ENCODE peak calls at places on chromosome 16, in ten cellular contexts. H is MM.1S, L is PC-3, A is HCT116, N is H9, P is endothelial cell of umbilical vein, Q is GM23338, J is SK-N-SH, R is fibroblast of lung, Z is mammary epithelial cell. X is an unnamed sample.

GRCh38 chr16:88524973-88525662 is 45.1 kb upstream of the ZC3H18 start:
- DNase-seq in Q (no peak), H (no peak), Z (no peak), N (no peak), L (no peak), P (peak; percentile 26), J (no peak), R (no peak), A (no peak), X (no peak)

GRCh38 chr16:68800257-68800875 is 43.0 kb upstream of the TANGO6 start:
- DNase-seq in L (peak; percentile 85), N (peak; percentile 83), Q (peak; percentile 94), H (peak; percentile 51), P (peak; percentile 69), J (peak; percentile 71), Z (peak; percentile 80), A (peak; percentile 62), R (peak; percentile 82), X (no peak)

GRCh38 chr16:4852221-4852872 is 5.1 kb downstream of the UBN1 start:
- DNase-seq in R (peak; percentile 36), Q (no peak), A (no peak), N (no peak), H (no peak), L (peak; percentile 56), Z (peak; percentile 48), P (peak; percentile 69), J (no peak), X (peak; percentile 94)

GRCh38 chr16:15533386-15533785 is 99.0 kb downstream of the BMERB1 start:
- DNase-seq in N (peak; percentile 40), A (no peak), Q (peak; percentile 38), L (no peak), P (no peak), R (no peak), H (no peak), Z (no peak), J (no peak), X (no peak)

GRCh38 chr16:57482845-57483545 is 3.3 kb downstream of the DOK4 start:
- DNase-seq in Z (no peak), H (no peak), Q (no peak), N (no peak), P (no peak), L (no peak), J (no peak), R (no peak), A (no peak), X (peak; percentile 66)

GRCh38 chr16:88318091-88318494 is 64.7 kb upstream of the ZNF469 start:
- DNase-seq in J (no peak), N (no peak), Z (no peak), A (no peak), Q (no peak), R (no peak), L (no peak), P (no peak), H (no peak), X (peak; percentile 64)

GRCh38 chr16:19348578-19349315 is 63.2 kb downstream of the CLEC19A start:
- DNase-seq in N (peak; percentile 77), L (no peak), Q (peak; percentile 70), P (no peak), A (no peak), Z (no peak), J (peak; percentile 73), H (no peak), R (no peak), X (no peak)

GRCh38 chr16:67001726-67002125 is 13.3 kb downstream of the CES4A start:
- DNase-seq in P (no peak), Z (no peak), L (no peak), A (no peak), N (no peak), J (no peak), H (no peak), Q (no peak), R (no peak), X (no peak)

GRCh38 chr16:58451263-58451662 is 48.7 kb upstream of the NDRG4 start:
- DNase-seq in Z (no peak), H (no peak), L (no peak), R (no peak), A (no peak), N (no peak), Q (no peak), J (peak; percentile 50), P (no peak), X (no peak)

GRCh38 chr16:25700547-25700946 is 8.8 kb downstream of the HS3ST4 start:
- DNase-seq in L (no peak), R (no peak), J (no peak), Q (no peak), A (no peak), P (no peak), N (no peak), Z (no peak), H (no peak), X (no peak)

GRCh38 chr16:17416461-17417221 is 54.1 kb downstream of the XYLT1 start:
- DNase-seq in P (no peak), Q (peak; percentile 78), R (peak; percentile 16), J (peak; percentile 32), A (no peak), N (peak; percentile 56), L (no peak), Z (no peak), H (peak; percentile 82), X (peak; percentile 81)

GRCh38 chr16:17414916-17415315 is 55.8 kb downstream of the XYLT1 start:
- DNase-seq in H (no peak), L (no peak), Q (no peak), Z (no peak), R (no peak), N (no peak), J (no peak), A (no peak), P (no peak), X (no peak)

GRCh38 chr16:17413508-17413907 is 57.3 kb downstream of the XYLT1 start:
- DNase-seq in J (no peak), L (no peak), Q (no peak), Z (no peak), A (no peak), N (no peak), P (no peak), H (no peak), R (no peak), X (no peak)

GRCh38 chr16:17412221-17412620 is 58.5 kb downstream of the XYLT1 start:
- DNase-seq in Q (peak; percentile 79), A (no peak), J (no peak), L (no peak), H (no peak), N (no peak), Z (no peak), P (no peak), R (peak; percentile 24), X (no peak)

DNA sequence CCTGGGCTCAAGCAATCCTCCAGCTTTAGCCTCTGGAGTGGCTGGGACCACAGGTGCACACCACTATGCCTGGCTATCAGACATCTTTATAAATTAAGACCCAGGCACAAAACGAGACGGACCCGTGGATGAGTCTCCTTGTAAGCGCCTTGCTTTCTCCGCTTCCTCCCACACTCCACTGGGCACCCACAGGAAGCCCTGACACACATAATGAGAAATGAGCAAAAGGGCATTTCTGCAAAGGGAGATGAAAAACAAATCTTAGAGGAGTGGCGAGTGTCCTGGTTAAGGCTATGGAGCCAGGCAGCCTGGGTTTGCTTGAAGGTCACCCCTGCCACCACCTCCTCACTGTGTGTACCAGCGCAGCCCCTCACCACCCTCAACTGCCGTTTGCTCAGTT is 56.3 kb downstream of the XYLT1 start:
- DNase-seq in R (no peak), Q (no peak), A (no peak), L (no peak), N (no peak), Z (no peak), H (no peak), J (no peak), P (no peak), X (no peak)
- H4K20me1 ChIP-seq in R (no peaks in the 10 kb centered on the region), Q (no peaks in the 10 kb centered on the region), A (no peaks in the 10 kb centered on the region), L (no peaks in the 10 kb centered on the region), N (no peaks in the 10 kb centered on the region), Z (no peaks in the 10 kb centered on the region), H (no peaks in the 10 kb centered on the region), J (peaks cover 100% of the 10 kb centered on the region), P (no peaks in the 10 kb centered on the region), X (peaks cover 13% of the 10 kb centered on the region)

DNA sequence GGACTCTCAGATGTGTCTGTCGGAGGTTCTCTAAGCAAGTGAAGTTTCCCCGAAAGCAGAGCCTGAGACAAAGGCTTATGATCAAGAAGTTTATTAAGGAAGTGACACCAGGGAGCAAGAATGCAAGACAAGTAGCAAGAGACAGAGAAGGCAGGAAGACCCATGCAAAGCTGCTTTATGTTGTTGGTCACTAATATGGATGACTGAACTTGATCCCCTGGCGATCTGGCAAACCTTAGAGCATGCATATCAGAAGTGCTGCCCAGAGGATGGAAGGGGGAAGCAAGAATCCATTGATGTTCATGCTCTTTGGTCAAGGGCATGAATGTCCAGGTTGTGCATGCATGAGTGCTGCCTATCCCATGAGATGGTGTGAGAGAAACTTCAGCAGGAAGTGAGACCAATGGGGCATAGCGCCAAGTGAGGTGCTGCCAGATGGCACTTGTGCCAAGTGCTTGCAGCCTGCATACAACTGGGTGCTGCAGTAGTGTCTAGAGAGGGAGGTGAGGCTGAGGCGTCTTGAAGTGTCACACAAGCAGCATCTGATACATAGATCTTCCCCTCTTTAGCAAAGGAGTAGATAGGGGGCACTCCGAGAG is 176.5 kb downstream of the SALL1 start:
- DNase-seq in Q (no peak), A (no peak), J (no peak), Z (no peak), P (no peak), R (no peak), N (no peak), H (no peak), L (no peak), X (no peak)
- H3K27me3 ChIP-seq in Q (no peaks in the 10 kb centered on the region), A (peaks cover 20% of the 10 kb centered on the region), J (no peaks in the 10 kb centered on the region), Z (no peaks in the 10 kb centered on the region), P (no peaks in the 10 kb centered on the region), R (no peaks in the 10 kb centered on the region), N (no peaks in the 10 kb centered on the region), H (no peaks in the 10 kb centered on the region), L (peaks cover 2% of the 10 kb centered on the region), X (no peaks in the 10 kb centered on the region)

GRCh38 chr16:16966439-16966838 is 504.3 kb downstream of the XYLT1 start:
- DNase-seq in P (no peak), N (no peak), Q (no peak), Z (no peak), A (no peak), J (no peak), R (no peak), H (no peak), L (no peak), X (no peak)

GRCh38 chr16:16956376-16956775 is 514.4 kb downstream of the XYLT1 start:
- DNase-seq in H (no peak), J (no peak), N (no peak), L (no peak), P (no peak), Q (no peak), R (no peak), A (no peak), Z (no peak), X (no peak)

DNA sequence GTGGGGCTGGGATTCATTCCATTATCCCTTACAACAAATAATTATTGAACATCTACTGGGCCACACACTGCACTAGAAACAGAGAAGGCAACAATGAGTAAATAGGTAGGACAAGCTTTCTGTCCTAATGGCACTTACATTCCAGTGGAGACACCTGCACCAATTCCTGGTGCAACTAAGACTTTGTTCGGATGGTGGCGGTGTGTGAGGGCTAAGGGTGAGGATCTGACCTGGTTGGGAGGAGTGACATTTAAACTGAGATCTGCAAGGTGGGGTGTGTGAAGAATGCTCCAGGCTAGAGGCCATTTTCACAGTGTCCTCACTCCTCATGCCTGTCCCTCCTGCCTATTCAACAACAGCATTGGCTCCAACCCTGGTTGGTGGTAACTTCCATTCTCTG is 510.0 kb downstream of the XYLT1 start:
- DNase-seq in J (no peak), Z (no peak), Q (peak; percentile 49), A (no peak), H (no peak), N (peak; percentile 60), P (no peak), R (no peak), L (no peak), X (no peak)
- H4K20me1 ChIP-seq in J (no peaks in the 10 kb centered on the region), Z (no peaks in the 10 kb centered on the region), Q (no peaks in the 10 kb centered on the region), A (no peaks in the 10 kb centered on the region), H (no peaks in the 10 kb centered on the region), N (no peaks in the 10 kb centered on the region), P (no peaks in the 10 kb centered on the region), R (no peaks in the 10 kb centered on the region), L (no peaks in the 10 kb centered on the region), X (no peaks in the 10 kb centered on the region)

GRCh38 chr16:796296-797119 is 4.0 kb downstream of the GNG13 start:
- DNase-seq in J (no peak), A (no peak), L (no peak), N (no peak), R (no peak), H (no peak), P (no peak), Z (no peak), Q (no peak), X (no peak)
- H3K27me3 ChIP-seq in J (peaks cover 17% of the 10 kb centered on the region), A (no peaks in the 10 kb centered on the region), L (no peaks in the 10 kb centered on the region), N (no peaks in the 10 kb centered on the region), R (peaks cover 16% of the 10 kb centered on the region), H (peaks cover 6% of the 10 kb centered on the region), P (peaks cover 11% of the 10 kb centered on the region), Z (peaks cover 11% of the 10 kb centered on the region), Q (peaks cover 8% of the 10 kb centered on the region), X (peaks cover 16% of the 10 kb centered on the region)